ENCODE peak calls at places on chromosomes 1 and 21, in six cellular contexts. B is H1, G is GM12891, X is K562, I is GM12878, J is HepG2. V is an unnamed sample.

GRCh38 chr1:29283804-29284195 is 47.5 kb downstream of the PTPRU start:
- DNase-seq in X (no peak), G (no peak), I (no peak), B (no peak), J (no peak), V (no peak)

GRCh38 chr1:65486613-65487012 is 66.1 kb downstream of the LEPR start:
- DNase-seq in J (no peak), X (no peak), B (no peak), G (no peak), I (no peak), V (no peak)

GRCh38 chr1:229194096-229194495 is 76.8 kb upstream of the RAB4A start:
- DNase-seq in B (no peak), G (no peak), X (no peak), J (no peak), I (no peak), V (no peak)

GRCh38 chr1:196608401-196609113 is at the start of gene KCNT2:
- DNase-seq in J (no peak), B (peak; percentile 93), X (peak; percentile 38), G (no peak), I (no peak), V (no peak)

GRCh38 chr1:95017775-95018174 is 55.0 kb downstream of the ALG14 start:
- DNase-seq in I (no peak), B (no peak), G (no peak), J (no peak), X (no peak), V (no peak)

GRCh38 chr1:2508751-2509150 is 17.6 kb downstream of the PANK4 start:
- DNase-seq in G (no peak), J (no peak), I (no peak), X (no peak), B (no peak), V (no peak)

GRCh38 chr1:43143441-43143888 is 28.6 kb downstream of the EBNA1BP2 start:
- DNase-seq in X (peak; percentile 85), B (peak; percentile 90), G (no peak), J (no peak), I (no peak), V (no peak)

GRCh38 chr1:22139066-22139594 is 3.8 kb downstream of the WNT4 start:
- DNase-seq in G (no peak), X (no peak), I (no peak), B (no peak), J (no peak), V (no peak)

GRCh38 chr1:156462954-156463795 is 37.4 kb downstream of the MEF2D start:
- DNase-seq in B (no peak), J (no peak), X (no peak), I (no peak), G (no peak), V (no peak)

GRCh38 chr21:43762303-43763128 is 13.6 kb downstream of the CSTB start:
- DNase-seq in J (no peak), X (no peak), B (no peak), G (no peak), I (no peak), V (no peak)

GRCh38 chr1:218459450-218459849 is 114.3 kb downstream of the TGFB2 start:
- DNase-seq in J (no peak), G (no peak), I (no peak), X (peak; percentile 6), B (no peak), V (no peak)
- TF ChIP-seq TAF1 in J (no peak), G (no peak), I (no peak), X (no peak), B (no peak), V (no peak)

GRCh38 chr21:31909772-31910470 is 37.1 kb downstream of the HUNK start:
- DNase-seq in I (no peak), J (no peak), G (no peak), B (no peak), X (no peak), V (no peak)

GRCh38 chr21:31908106-31909031 is 35.5 kb downstream of the HUNK start:
- DNase-seq in G (no peak), J (peak; percentile 74), B (peak; percentile 72), X (no peak), I (no peak), V (no peak)

GRCh38 chr21:31912501-31912900 is 39.7 kb downstream of the HUNK start:
- DNase-seq in X (no peak), I (no peak), J (no peak), G (no peak), B (no peak), V (no peak)

GRCh38 chr21:31911138-31911907 is 38.5 kb downstream of the HUNK start:
- DNase-seq in J (no peak), X (no peak), B (no peak), G (no peak), I (no peak), V (no peak)

GRCh38 chr21:31909153-31909771 is 36.4 kb downstream of the HUNK start:
- DNase-seq in I (no peak), G (no peak), B (no peak), X (no peak), J (no peak), V (no peak)
- TF ChIP-seq POLR2AphosphoS5 in I (no peak), G (no peak), B (no peak), X (no peak), J (no peak), V (no peak)

DNA sequence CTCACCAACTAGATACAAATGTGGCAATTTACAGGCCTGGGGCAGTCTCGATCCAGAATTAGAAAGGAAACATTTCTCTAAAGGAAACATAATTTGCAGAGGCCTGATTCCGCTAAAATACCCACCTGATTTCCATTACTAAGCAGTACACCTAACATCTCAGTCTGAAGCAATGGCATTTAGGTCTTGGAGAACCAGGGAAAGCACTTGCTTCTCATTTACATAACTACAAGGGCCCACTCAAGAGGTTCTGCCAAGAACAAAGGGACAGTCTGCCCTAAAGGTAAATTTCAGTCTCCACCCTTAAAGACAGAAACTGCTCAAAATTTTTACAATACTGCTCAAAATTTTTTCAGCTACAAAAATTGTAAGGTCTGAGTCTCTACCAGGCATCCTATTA is 123.7 kb upstream of the GJB5 start:
- DNase-seq in I (no peak), X (no peak), G (no peak), B (no peak), J (no peak), V (no peak)
- TF ChIP-seq POLR2A in I (no peak), X (no peak), G (no peak), B (no peak), J (no peak), V (no peak)

GRCh38 chr1:187408217-187409004 is 579.7 kb downstream of the PLA2G4A start:
- DNase-seq in J (no peak), X (no peak), B (no peak), I (no peak), G (no peak), V (no peak)
- TF ChIP-seq TAF1 in J (no peak), X (no peak), B (no peak), I (no peak), G (no peak), V (no peak)

GRCh38 chr1:15196807-15197530 is 43.4 kb downstream of the TMEM51 start:
- DNase-seq in G (no peak), X (no peak), J (no peak), B (no peak), I (no peak), V (no peak)
- TF ChIP-seq POLR2AphosphoS5 in G (no peak), X (no peak), J (no peak), B (no peak), I (no peak), V (no peak)

DNA sequence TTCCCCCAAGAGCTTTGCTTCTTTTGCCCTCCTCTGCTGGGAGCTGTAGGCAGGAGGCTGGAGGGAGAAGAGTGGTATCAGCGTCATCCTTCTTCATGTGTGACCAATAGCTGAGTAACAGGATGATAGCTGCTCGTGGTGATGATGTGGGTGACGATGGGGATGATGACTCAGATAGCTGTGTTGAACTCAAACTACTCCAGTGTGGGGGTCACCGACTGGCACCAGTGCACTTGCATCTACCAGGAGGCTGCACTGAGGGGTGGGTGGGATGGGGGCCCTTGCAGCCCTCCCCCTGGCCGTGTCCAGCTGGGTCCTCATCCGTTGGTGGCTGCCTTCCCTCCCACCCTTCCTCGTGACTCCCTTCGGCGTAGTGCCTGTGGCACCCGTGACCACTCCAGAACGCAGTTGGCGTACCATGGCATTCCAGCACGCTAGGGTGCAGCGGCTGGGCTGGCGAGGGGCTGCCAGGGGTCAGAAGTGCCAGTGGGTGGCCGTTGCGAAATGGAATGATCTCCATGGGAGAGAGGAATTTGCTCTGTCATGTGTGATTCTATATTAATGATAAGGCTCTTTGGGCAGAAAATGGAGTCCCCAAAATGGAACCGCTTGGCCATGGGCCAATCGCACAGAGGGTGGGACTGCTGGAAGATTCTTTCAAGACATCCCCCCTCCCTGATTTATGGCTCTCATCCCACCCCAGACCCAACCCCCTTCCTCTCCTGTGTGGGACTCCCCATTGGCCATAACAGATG is 1.3 kb downstream of the IGFN1 start:
- DNase-seq in X (peak; percentile 29), I (no peak), B (no peak), J (no peak), G (no peak), V (no peak)
- TF ChIP-seq POLR2A in X (no peak), I (no peak), B (no peak), J (no peak), G (no peak), V (no peak)

DNA sequence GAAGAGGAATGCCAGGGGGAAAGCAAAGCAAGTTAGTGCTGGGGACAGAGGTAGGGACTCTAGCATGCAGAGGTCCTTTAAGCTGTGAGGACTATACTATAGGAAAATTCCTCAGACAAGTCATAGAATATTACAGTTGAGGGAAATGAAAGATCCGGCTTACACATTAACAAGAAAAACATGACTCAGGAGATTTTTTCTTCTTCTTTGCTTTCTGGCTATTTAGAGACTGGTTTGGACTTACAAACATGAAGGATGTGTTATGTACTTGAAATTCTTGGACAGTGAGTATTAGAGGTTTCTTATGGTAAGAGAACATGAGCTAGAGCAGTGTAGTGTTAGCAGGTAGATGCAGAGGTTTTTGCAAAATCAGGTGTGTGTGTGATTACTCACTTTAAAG is 24.9 kb downstream of the USP25 start:
- DNase-seq in I (no peak), X (no peak), B (no peak), J (peak; percentile 73), G (no peak), V (no peak)
- TF ChIP-seq TAF1 in I (no peak), X (no peak), B (no peak), J (no peak), G (no peak), V (no peak)

GRCh38 chr1:8652607-8653046 is 164.8 kb downstream of the RERE start:
- DNase-seq in X (no peak), G (no peak), I (no peak), B (no peak), J (no peak), V (no peak)
- TF ChIP-seq POLR2AphosphoS5 in X (no peak), G (no peak), I (no peak), B (no peak), J (no peak), V (no peak)

GRCh38 chr1:41381691-41382530 is 20.7 kb downstream of the FOXO6 start:
- DNase-seq in J (no peak), I (no peak), G (peak; percentile 52), X (no peak), B (no peak), V (peak; percentile 53)
- TF ChIP-seq POLR2A in J (no peak), I (no peak), G (no peak), X (no peak), B (no peak), V (no peak)

V was measured in GM12892.